ENCODE peak calls at places on chromosomes 1 and 21, in five cellular contexts. L, I, T, Q and M are unnamed samples.

GRCh38 chr1:187464320-187464719 is 635.6 kb downstream of the PLA2G4A start:
- DNase-seq in L (no peak), Q (no peak), I (no peak), T (no peak), M (no peak)

GRCh38 chr1:205934788-205935187 is 8.5 kb downstream of the SLC26A9 start:
- DNase-seq in Q (no peak), L (no peak), I (no peak), T (no peak), M (peak)

GRCh38 chr21:34029724-34030528 is 43.5 kb upstream of the MRPS6 start:
- DNase-seq in I (peak), L (peak), T (peak), Q (peak), M (no peak)

GRCh38 chr1:98677288-98677687 is 15.8 kb downstream of the SNX7 start:
- DNase-seq in L (no peak), T (no peak), I (no peak), Q (no peak), M (peak)

GRCh38 chr1:236497908-236498307 is 25.9 kb upstream of the LGALS8 start:
- DNase-seq in L (no peak), Q (no peak), I (no peak), T (no peak), M (no peak)

GRCh38 chr1:244598611-244599010 is 54.3 kb upstream of the DESI2 start:
- DNase-seq in I (no peak), T (no peak), L (no peak), Q (no peak), M (no peak)

GRCh38 chr1:15213333-15213732 is 33.7 kb upstream of the FHAD1 start:
- DNase-seq in T (no peak), Q (no peak), I (no peak), L (no peak), M (no peak)

GRCh38 chr1:209674957-209675566 is at the start of gene G0S2:
- DNase-seq in Q (peak), I (peak), T (peak), L (peak), M (no peak)

GRCh38 chr1:219701453-219701852 is 88.5 kb upstream of the ZC3H11B start:
- DNase-seq in L (no peak), Q (no peak), T (no peak), I (no peak), M (no peak)

GRCh38 chr1:54499097-54500029 is 48.7 kb upstream of the ACOT11 start:
- DNase-seq in I (peak), Q (peak), T (no peak), L (peak), M (no peak)

GRCh38 chr1:177010246-177010825 is 154.2 kb downstream of the ASTN1 start:
- DNase-seq in Q (no peak), I (no peak), T (no peak), L (no peak), M (no peak)

GRCh38 chr1:8343464-8344001 is 25.6 kb downstream of the SLC45A1 start:
- DNase-seq in Q (peak), T (no peak), L (peak), I (peak), M (peak)

GRCh38 chr1:52574594-52574993 is 21.7 kb upstream of the TUT4 start:
- DNase-seq in T (no peak), Q (no peak), L (no peak), I (no peak), M (peak)

GRCh38 chr21:15682182-15682895 is 47.4 kb upstream of the USP25 start:
- DNase-seq in L (no peak), I (no peak), T (no peak), Q (no peak), M (no peak)

GRCh38 chr1:30977105-30977504 is 68.5 kb upstream of the SDC3 start:
- DNase-seq in T (no peak), Q (no peak), L (no peak), I (no peak), M (no peak)

GRCh38 chr1:203800001-203800400 is 4.6 kb downstream of the ZBED6 start:
- DNase-seq in T (no peak), L (no peak), Q (no peak), I (no peak), M (no peak)

GRCh38 chr1:166164995-166165660 is 1.7 kb downstream of the FAM78B start:
- DNase-seq in Q (peak), T (peak), L (peak), I (peak), M (no peak)

GRCh38 chr1:34360574-34360973 is 183.9 kb downstream of the C1orf94 start:
- DNase-seq in T (peak), I (peak), Q (no peak), L (no peak), M (no peak)

GRCh38 chr1:116826818-116827606 is 72.8 kb downstream of the CD2 start:
- DNase-seq in T (peak), Q (no peak), L (no peak), I (no peak), M (no peak)

GRCh38 chr1:184326278-184326677 is 60.6 kb upstream of the C1orf21 start:
- DNase-seq in T (no peak), Q (peak), I (no peak), L (no peak), M (peak)

GRCh38 chr21:43209575-43210453 is 41.0 kb downstream of the CRYAA start:
- DNase-seq in T (no peak), Q (no peak), I (peak), L (peak), M (no peak)

GRCh38 chr1:84164567-84165021 is 20.5 kb downstream of the PRKACB start:
- DNase-seq in L (no peak), Q (no peak), T (no peak), I (no peak), M (no peak)

GRCh38 chr1:173852105-173852504 is 15.7 kb downstream of the GAS5 start:
- DNase-seq in T (no peak), I (no peak), L (no peak), Q (no peak), M (no peak)

GRCh38 chr1:3409737-3410434 is 44.6 kb upstream of the ARHGEF16 start:
- DNase-seq in T (no peak), L (peak), Q (peak), I (peak), M (peak)

GRCh38 chr1:218664385-218665170 is 319.4 kb downstream of the TGFB2 start:
- DNase-seq in T (no peak), L (no peak), Q (no peak), I (no peak), M (no peak)

GRCh38 chr1:1425753-1426495 is 4.8 kb upstream of the ANKRD65 start:
- DNase-seq in I (peak), T (no peak), Q (no peak), L (peak), M (no peak)

DNA sequence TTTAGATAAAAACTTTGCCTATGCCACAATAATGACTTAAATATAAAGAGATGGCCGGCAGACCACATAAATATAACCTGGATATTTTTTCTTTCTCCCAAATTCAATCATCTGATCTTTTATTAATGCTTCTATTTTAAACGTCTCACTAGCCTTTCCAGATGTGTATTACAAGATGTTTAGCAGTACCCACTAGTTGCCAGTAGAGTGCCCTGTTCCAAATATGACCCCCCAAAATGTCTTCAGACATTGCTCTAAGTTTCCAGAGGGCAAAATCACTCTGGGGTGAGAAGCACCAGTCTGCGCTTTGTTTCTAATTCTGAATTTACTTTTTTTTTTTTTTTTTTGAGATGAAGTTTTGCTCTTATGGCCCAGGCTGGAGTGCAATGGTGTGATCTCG is 268.1 kb downstream of the GRIK1 start:
- DNase-seq in L (no peak), I (no peak), T (no peak), Q (no peak), M (no peak)
- TF ChIP-seq CTCF in L (peak), I (peak), T (peak), Q (no peak), M (no peak)

DNA sequence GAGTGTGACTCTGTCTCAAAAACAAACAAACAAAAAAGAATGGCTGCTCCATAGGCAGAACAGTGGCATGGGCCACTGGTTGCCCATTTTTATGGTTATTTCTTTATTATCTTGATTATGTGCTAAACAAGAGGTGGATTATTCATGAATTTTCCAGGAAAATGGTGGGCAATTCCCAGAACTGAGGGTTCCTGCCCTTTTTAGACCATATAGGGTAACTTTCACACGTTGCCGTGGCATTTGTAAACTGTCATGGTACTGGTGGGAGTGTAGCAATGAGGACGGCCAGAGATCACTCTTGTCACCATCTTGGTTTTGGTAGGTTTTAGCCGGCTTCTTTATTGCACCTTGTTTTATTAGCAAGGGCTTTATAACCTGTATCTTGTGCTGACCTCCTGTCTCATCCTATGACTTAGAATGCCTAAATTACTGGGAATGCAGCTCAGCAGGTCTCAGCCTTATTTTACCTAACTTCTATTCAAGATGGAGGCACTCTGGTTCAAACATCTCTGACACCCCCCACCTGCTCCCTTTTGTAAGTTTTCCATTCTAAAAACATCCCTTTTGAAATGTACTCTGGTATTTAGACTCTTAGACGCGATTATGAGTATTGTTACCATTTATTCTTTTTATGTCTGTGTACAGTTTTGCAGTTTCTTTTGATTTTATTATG is 57.1 kb downstream of the RAVER2 start:
- DNase-seq in T (no peak), Q (no peak), I (no peak), L (no peak), M (no peak)
- TF ChIP-seq CTCF in T (no peak), Q (no peak), I (no peak), L (no peak), M (no peak)

GRCh38 chr1:232306269-232306911 is 323.5 kb downstream of the SIPA1L2 start:
- DNase-seq in L (peak), T (no peak), I (peak), Q (peak), M (peak)
- TF ChIP-seq CTCF in L (peak), T (no peak), I (peak), Q (no peak), M (peak)

GRCh38 chr1:101237229-101237837 is 514 bp downstream of the S1PR1 start:
- DNase-seq in Q (no peak), T (peak), L (peak), I (no peak), M (no peak)
- TF ChIP-seq CTCF in Q (no peak), T (no peak), L (no peak), I (no peak), M (no peak)

GRCh38 chr1:24107462-24108225 is 4.3 kb downstream of the MYOM3 start:
- DNase-seq in I (no peak), L (no peak), Q (peak), T (no peak), M (no peak)

GRCh38 chr1:24110642-24111263 is 1.2 kb downstream of the MYOM3 start:
- DNase-seq in Q (no peak), L (no peak), I (no peak), T (no peak), M (no peak)

GRCh38 chr1:24109686-24110475 is 2.1 kb downstream of the MYOM3 start:
- DNase-seq in I (no peak), L (peak), T (no peak), Q (no peak), M (no peak)

GRCh38 chr1:24109166-24109483 is 2.8 kb downstream of the MYOM3 start:
- DNase-seq in T (no peak), I (no peak), L (no peak), Q (no peak), M (no peak)

DNA sequence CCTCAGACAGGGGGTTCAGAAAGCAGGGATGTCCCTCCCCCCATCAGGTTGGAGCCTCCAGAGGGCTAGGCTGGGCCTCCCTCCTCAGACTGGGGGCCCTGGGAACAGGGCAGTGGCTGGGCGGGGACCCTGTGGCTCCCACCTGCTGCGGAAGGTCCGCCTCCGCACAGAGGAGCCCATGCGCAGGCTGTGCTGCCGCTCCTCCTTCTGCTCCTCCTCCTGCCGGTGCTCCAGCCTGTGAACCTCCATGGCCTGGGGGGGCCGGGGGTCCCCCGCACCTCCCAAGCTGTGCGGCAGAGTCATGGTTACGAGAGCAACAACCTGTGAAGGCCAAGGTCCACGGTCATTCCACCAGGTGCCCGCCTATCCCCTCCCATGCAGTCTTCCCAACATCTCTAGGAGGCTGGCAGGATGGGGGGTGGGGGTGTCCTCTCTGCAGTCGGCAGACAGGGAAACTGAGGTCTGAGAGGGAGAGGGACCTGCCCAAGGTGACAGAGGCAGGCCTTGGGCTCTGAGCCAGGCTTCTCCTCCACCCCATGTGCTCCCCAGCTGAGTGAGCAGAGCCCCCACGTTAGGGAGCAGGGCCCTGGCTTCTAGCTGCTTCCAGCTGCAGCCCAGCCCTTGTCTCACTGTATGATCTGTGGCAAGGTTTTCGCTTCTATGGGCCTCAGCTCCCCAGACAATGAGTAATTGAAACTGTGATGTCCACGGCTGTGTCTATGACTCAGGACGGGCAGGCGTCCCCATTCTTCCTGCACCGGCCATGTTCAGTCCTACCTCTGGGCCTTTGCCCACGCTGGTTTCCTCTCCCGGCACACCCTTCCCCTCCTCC is 3.4 kb downstream of the MYOM3 start:
- DNase-seq in I (no peak), L (no peak), Q (peak), T (no peak), M (no peak)
- TF ChIP-seq CTCF in I (no peak), L (no peak), Q (no peak), T (no peak), M (no peak)

GRCh38 chr1:225415967-225416745 is 11.7 kb downstream of the LBR start:
- DNase-seq in T (no peak), I (no peak), Q (no peak), L (no peak), M (no peak)

GRCh38 chr1:225415307-225415706 is 12.5 kb downstream of the LBR start:
- DNase-seq in Q (no peak), I (no peak), L (no peak), T (no peak), M (no peak)

GRCh38 chr1:225412803-225413338 is 15.0 kb downstream of the LBR start:
- DNase-seq in Q (no peak), L (no peak), I (no peak), T (no peak), M (peak)

GRCh38 chr1:225412301-225412700 is 15.5 kb downstream of the LBR start:
- DNase-seq in I (no peak), T (no peak), L (no peak), Q (no peak), M (no peak)

DNA sequence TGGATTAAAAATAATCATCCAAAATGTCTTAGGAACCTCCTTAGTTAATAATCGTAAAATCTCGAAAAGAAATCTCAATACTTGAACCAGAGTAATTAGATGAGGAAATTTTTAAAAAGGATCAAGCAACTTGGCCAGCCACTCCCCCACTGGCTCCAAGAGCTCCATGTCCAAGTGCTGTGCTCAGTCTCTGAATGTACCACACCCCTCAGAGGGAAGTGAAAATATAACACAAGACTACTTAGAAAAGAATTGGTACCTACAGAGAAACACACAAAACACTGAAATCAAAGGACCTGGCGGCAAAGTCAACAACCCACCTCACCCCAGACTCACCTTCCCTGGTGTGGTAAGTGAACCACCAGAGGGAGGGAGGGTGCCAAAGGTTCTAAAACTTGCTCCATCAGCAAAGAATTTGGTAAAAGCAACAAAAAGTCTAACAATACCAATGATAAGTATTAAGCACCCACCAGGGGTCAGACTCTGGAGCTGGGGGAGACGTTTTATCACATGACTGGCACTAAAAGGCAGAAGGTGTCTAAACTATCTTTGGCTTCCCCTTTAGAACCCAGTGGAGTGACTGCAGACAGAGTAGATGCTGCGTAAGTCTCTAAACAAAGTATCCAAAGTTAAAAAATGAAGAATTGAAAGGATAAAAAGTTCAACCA is 14.0 kb downstream of the LBR start:
- DNase-seq in Q (no peak), T (no peak), L (no peak), I (no peak), M (no peak)
- TF ChIP-seq CTCF in Q (no peak), T (no peak), L (peak), I (no peak), M (no peak)